ENCODE peak calls at places on chromosomes 12 and 14, in seven cellular contexts. K is progenitor cell of endocrine pancreas; V is activated T-helper 1 cell treated with anti-CD3 and anti-CD28 coated beads, Interleukin-12 subunit alpha, Interleukin-12 subunit beta, Interleukin-2, Interleukin-4 antibody, amounts not matched to agents 30 ng/mL and 10 ng/mL and 1 ng/mL, durations not matched to agents 14 hours and 24 hours and 36 hours; G is amniotic stem cell; T is keratinocyte; Z is esophagus muscularis mucosa; P is testis. E is an unnamed sample.

GRCh38 chr12:76470028-76470939 is 89.3 kb downstream of the OSBPL8 start:
- DNase-seq in T (peak), P (no peak), Z (no peak), V (no peak), K (no peak), G (peak), E (no peak)

GRCh38 chr12:62679569-62679968 is 212.9 kb downstream of the MON2 start:
- DNase-seq in Z (no peak), V (no peak), K (no peak), P (no peak), G (no peak), T (no peak), E (no peak)

GRCh38 chr12:57195655-57196371 is 20.8 kb upstream of the NXPH4 start:
- DNase-seq in G (no peak), V (no peak), Z (no peak), K (no peak), P (no peak), T (no peak), E (no peak)

GRCh38 chr14:58944226-58944769 is 244.2 kb upstream of the DAAM1 start:
- DNase-seq in G (no peak), Z (no peak), K (peak), V (no peak), T (no peak), P (peak), E (no peak)

GRCh38 chr12:64403708-64404469 is at the start of gene XPOT:
- DNase-seq in V (peak), Z (peak), K (peak), G (peak), T (peak), P (peak), E (peak)

GRCh38 chr12:31215521-31216232 is 110.3 kb downstream of the SINHCAF start:
- DNase-seq in T (no peak), K (no peak), V (no peak), G (no peak), P (no peak), Z (peak), E (no peak)

GRCh38 chr14:60506462-60506984 is 2.4 kb upstream of the SIX6 start:
- DNase-seq in G (no peak), K (no peak), V (no peak), T (no peak), Z (no peak), P (no peak), E (no peak)

GRCh38 chr14:71729581-71729980 is 202.6 kb upstream of the RGS6 start:
- DNase-seq in Z (no peak), K (no peak), P (no peak), T (no peak), V (no peak), G (no peak), E (no peak)

GRCh38 chr14:95993768-95994592 is 45.2 kb upstream of the C14orf132 start:
- DNase-seq in P (peak), V (peak), Z (no peak), T (no peak), K (peak), G (peak), E (peak)

GRCh38 chr12:93943766-93944165 is 204.6 kb upstream of the PLXNC1 start:
- DNase-seq in P (no peak), V (no peak), Z (no peak), G (no peak), K (no peak), T (no peak), E (no peak)

GRCh38 chr12:62606654-62607053 is 140.0 kb downstream of the MON2 start:
- DNase-seq in Z (no peak), V (no peak), G (no peak), P (no peak), T (no peak), K (no peak), E (no peak)

GRCh38 chr12:100576311-100577036 is 3.0 kb downstream of the GAS2L3 start:
- DNase-seq in Z (no peak), P (no peak), T (peak), K (no peak), V (no peak), G (no peak), E (no peak)

GRCh38 chr12:124024263-124024678 is 51.3 kb downstream of the ZNF664 start:
- DNase-seq in G (peak), K (no peak), T (no peak), V (no peak), Z (no peak), P (no peak), E (peak)

GRCh38 chr12:13093850-13094225 is 9.6 kb downstream of the GSG1 start:
- DNase-seq in V (no peak), T (no peak), G (no peak), K (no peak), Z (peak), P (no peak), E (no peak)

GRCh38 chr12:12983420-12984035 is 16.5 kb downstream of the HEBP1 start:
- DNase-seq in V (no peak), G (peak), T (no peak), K (no peak), P (peak), Z (no peak), E (no peak)

GRCh38 chr14:77142289-77142814 is 761 bp upstream of the ZDHHC22 start:
- DNase-seq in P (no peak), T (no peak), K (no peak), V (no peak), Z (no peak), G (no peak), E (no peak)

GRCh38 chr14:105485720-105486332 is 860 bp upstream of the CRIP1 start:
- DNase-seq in Z (no peak), V (no peak), P (no peak), K (no peak), G (no peak), T (no peak), E (no peak)

GRCh38 chr12:71840226-71840847 is 778 bp downstream of the TBC1D15 start:
- DNase-seq in Z (no peak), K (no peak), P (no peak), G (peak), V (peak), T (no peak), E (no peak)

GRCh38 chr14:21680072-21680471 is 6.5 kb upstream of the OR4E1 start:
- DNase-seq in K (no peak), Z (no peak), G (no peak), T (no peak), P (no peak), V (no peak), E (no peak)

GRCh38 chr12:5432011-5432400 is at the start of gene NTF3:
- DNase-seq in Z (peak), P (peak), T (no peak), V (no peak), G (no peak), K (peak), E (no peak)

GRCh38 chr14:53110103-53110502 is 43.0 kb downstream of the DDHD1 start:
- DNase-seq in P (no peak), K (no peak), T (no peak), G (no peak), Z (no peak), V (no peak), E (no peak)

GRCh38 chr14:76918176-76918750 is 92.1 kb downstream of the LRRC74A start:
- DNase-seq in Z (peak), K (no peak), G (peak), P (no peak), T (no peak), V (no peak), E (peak)

GRCh38 chr14:74635831-74636230 is 23.8 kb upstream of the LTBP2 start:
- DNase-seq in K (no peak), T (no peak), V (no peak), Z (no peak), G (no peak), P (no peak), E (no peak)

GRCh38 chr12:65911321-65911720 is 87.0 kb downstream of the HMGA2 start:
- DNase-seq in Z (no peak), V (no peak), T (no peak), K (no peak), P (no peak), G (no peak), E (no peak)

GRCh38 chr12:11273449-11273848 is 3.9 kb upstream of the PRB3 start:
- DNase-seq in K (no peak), Z (no peak), P (no peak), T (no peak), G (no peak), V (no peak), E (no peak)

GRCh38 chr14:69045857-69046351 is 66.8 kb upstream of the ACTN1 start:
- DNase-seq in K (no peak), V (no peak), T (no peak), G (no peak), Z (no peak), P (peak), E (no peak)

GRCh38 chr12:122855071-122855829 is 20.0 kb downstream of the HIP1R start:
- DNase-seq in K (no peak), Z (no peak), P (no peak), V (no peak), T (no peak), G (no peak), E (no peak)

GRCh38 chr14:65330416-65330815 is 82.1 kb upstream of the FUT8 start:
- DNase-seq in K (no peak), P (no peak), V (no peak), Z (no peak), T (peak), G (no peak), E (no peak)

GRCh38 chr12:40215977-40216376 is 8.8 kb upstream of the LRRK2 start:
- DNase-seq in P (no peak), V (no peak), K (no peak), G (no peak), Z (no peak), T (no peak), E (no peak)

GRCh38 chr14:55125403-55125802 is 3.6 kb upstream of the LGALS3 start:
- DNase-seq in P (no peak), V (no peak), Z (no peak), G (no peak), K (no peak), T (no peak), E (no peak)

GRCh38 chr14:91996951-91997371 is 42.9 kb downstream of the TRIP11 start:
- DNase-seq in Z (no peak), V (no peak), P (no peak), K (no peak), T (peak), G (peak), E (no peak)

GRCh38 chr14:56482306-56482705 is 97.3 kb upstream of the TMEM260 start:
- DNase-seq in K (no peak), P (peak), V (no peak), G (no peak), T (no peak), Z (no peak), E (no peak)

GRCh38 chr14:24329736-24330135 is 5.1 kb downstream of the ADCY4 start:
- DNase-seq in Z (no peak), P (peak), T (no peak), V (no peak), K (no peak), G (no peak), E (no peak)

GRCh38 chr12:8012910-8013309 is 19.6 kb upstream of the FOXJ2 start:
- DNase-seq in P (no peak), T (no peak), K (no peak), V (no peak), Z (no peak), G (no peak), E (no peak)

GRCh38 chr14:105664691-105665090 is 138.3 kb downstream of the TMEM121 start:
- DNase-seq in T (no peak), G (no peak), P (no peak), V (no peak), Z (no peak), K (no peak), E (no peak)

GRCh38 chr14:100105357-100106169 is 40.3 kb downstream of the EVL start:
- DNase-seq in V (no peak), G (no peak), P (no peak), Z (no peak), T (no peak), K (no peak), E (no peak)

GRCh38 chr14:45426685-45427282 is 173.8 kb upstream of the MIS18BP1 start:
- DNase-seq in G (no peak), Z (no peak), P (no peak), T (peak), V (no peak), K (no peak), E (peak)